ENCODE peak calls at places on chromosomes 1 and 21, in eight cellular contexts. K is PC-3, A is mesothelial cell of epicardium, J is uterus, B is left ventricle myocardium inferior, Z is A549, W is body of pancreas, M is fibroblast of the aortic adventitia. G is an unnamed sample.

GRCh38 chr1:205440121-205440475 is 15.7 kb downstream of the BLACAT1 start:
- DNase-seq in W (no peak), J (no peak), B (no peak), A (no peak), Z (no peak), K (no peak), M (no peak), G (no peak)

GRCh38 chr1:902023-902422 is 21.7 kb upstream of the SAMD11 start:
- DNase-seq in M (no peak), Z (no peak), W (no peak), A (no peak), B (no peak), J (no peak), K (no peak), G (no peak)

GRCh38 chr1:213737398-213738040 is 250.3 kb upstream of the PROX1 start:
- DNase-seq in W (no peak), M (no peak), B (no peak), A (no peak), Z (no peak), J (no peak), K (no peak), G (no peak)

GRCh38 chr21:39451332-39452206 is at the start of gene SH3BGR:
- DNase-seq in K (peak), Z (no peak), M (peak), B (peak), A (no peak), J (no peak), W (peak), G (no peak)

GRCh38 chr21:44353200-44353970 is at the start of gene TRPM2:
- DNase-seq in W (no peak), K (no peak), J (no peak), Z (no peak), M (peak), B (peak), A (no peak), G (peak)

GRCh38 chr1:226761322-226761721 is 22.2 kb upstream of the ITPKB start:
- DNase-seq in J (no peak), Z (no peak), K (peak), A (no peak), M (no peak), B (no peak), W (no peak), G (no peak)

GRCh38 chr1:238052496-238053266 is 162.0 kb upstream of the ZP4 start:
- DNase-seq in J (no peak), W (no peak), M (peak), Z (no peak), A (no peak), B (no peak), K (peak), G (no peak)

GRCh38 chr1:66282343-66282852 is 251.6 kb upstream of the SGIP1 start:
- DNase-seq in Z (peak), A (no peak), M (peak), K (peak), W (no peak), J (peak), B (no peak), G (peak)

GRCh38 chr1:117416546-117417117 is 49.4 kb downstream of the MAN1A2 start:
- DNase-seq in K (no peak), A (no peak), B (no peak), W (no peak), M (no peak), Z (no peak), J (no peak), G (no peak)

GRCh38 chr1:66366618-66367017 is 167.3 kb upstream of the SGIP1 start:
- DNase-seq in A (no peak), J (no peak), K (no peak), Z (no peak), M (no peak), B (no peak), W (no peak), G (no peak)

GRCh38 chr1:47438321-47439150 is 692 bp downstream of the FOXD2 start:
- DNase-seq in B (peak), K (no peak), M (no peak), W (no peak), Z (no peak), A (no peak), J (no peak), G (peak)

GRCh38 chr1:42164551-42165420 is at the start of gene GUCA2A:
- DNase-seq in B (no peak), J (no peak), A (no peak), W (no peak), Z (no peak), K (no peak), M (no peak), G (no peak)

GRCh38 chr21:44708866-44709425 is 2.4 kb downstream of the TSPEAR start:
- DNase-seq in M (no peak), B (no peak), W (no peak), Z (no peak), J (no peak), K (no peak), A (peak), G (no peak)

GRCh38 chr1:91876040-91876470 is 9.9 kb downstream of the TGFBR3 start:
- DNase-seq in Z (no peak), K (no peak), W (no peak), B (no peak), M (no peak), J (no peak), A (no peak), G (peak)

GRCh38 chr1:77542784-77543183 is 139.7 kb downstream of the ZZZ3 start:
- DNase-seq in M (peak), B (no peak), W (no peak), K (no peak), Z (no peak), J (no peak), A (no peak), G (no peak)

GRCh38 chr1:11731719-11732283 is 4.1 kb upstream of the AGTRAP start:
- DNase-seq in A (peak), Z (no peak), W (peak), B (peak), K (peak), M (peak), J (peak), G (no peak)

GRCh38 chr1:198462365-198463025 is 78.0 kb downstream of the ATP6V1G3 start:
- DNase-seq in W (no peak), Z (no peak), A (no peak), K (peak), M (peak), B (no peak), J (no peak), G (no peak)

GRCh38 chr1:20558180-20558579 is 5.8 kb downstream of the FAM43B start:
- DNase-seq in K (no peak), M (no peak), A (no peak), B (no peak), Z (no peak), W (no peak), J (no peak), G (no peak)

GRCh38 chr1:53343831-53344668 is 16.2 kb upstream of the LRP8 start:
- DNase-seq in K (no peak), W (peak), J (no peak), M (no peak), A (peak), Z (no peak), B (no peak), G (no peak)

GRCh38 chr1:172708452-172708851 is 49.5 kb downstream of the FASLG start:
- DNase-seq in B (no peak), K (no peak), W (no peak), Z (no peak), J (no peak), M (no peak), A (no peak), G (no peak)

GRCh38 chr1:61082336-61083013 is at the start of gene NFIA:
- DNase-seq in B (peak), K (peak), M (peak), J (peak), W (peak), A (peak), Z (peak), G (peak)

GRCh38 chr1:67347688-67348472 is 40.2 kb downstream of the IL12RB2 start:
- DNase-seq in W (peak), M (peak), J (peak), A (peak), K (peak), B (peak), Z (peak), G (peak)

GRCh38 chr1:12469990-12470389 is 148.0 kb downstream of the DHRS3 start:
- DNase-seq in B (no peak), Z (no peak), A (no peak), J (no peak), K (no peak), W (no peak), M (no peak), G (no peak)

GRCh38 chr1:118786454-118787155 is 201.5 kb downstream of the TBX15 start:
- DNase-seq in J (no peak), A (no peak), Z (no peak), K (no peak), B (no peak), M (no peak), W (no peak), G (no peak)

GRCh38 chr1:48864913-48865312 is 88.2 kb upstream of the BEND5 start:
- DNase-seq in M (no peak), K (no peak), W (no peak), B (no peak), A (no peak), Z (no peak), J (no peak), G (no peak)

GRCh38 chr1:48873944-48874343 is 97.3 kb upstream of the BEND5 start:
- DNase-seq in K (no peak), J (no peak), W (no peak), B (no peak), A (no peak), Z (no peak), M (no peak), G (no peak)

GRCh38 chr1:48870596-48870995 is 93.9 kb upstream of the BEND5 start:
- DNase-seq in K (peak), M (peak), Z (peak), A (no peak), J (no peak), W (no peak), B (no peak), G (no peak)

DNA sequence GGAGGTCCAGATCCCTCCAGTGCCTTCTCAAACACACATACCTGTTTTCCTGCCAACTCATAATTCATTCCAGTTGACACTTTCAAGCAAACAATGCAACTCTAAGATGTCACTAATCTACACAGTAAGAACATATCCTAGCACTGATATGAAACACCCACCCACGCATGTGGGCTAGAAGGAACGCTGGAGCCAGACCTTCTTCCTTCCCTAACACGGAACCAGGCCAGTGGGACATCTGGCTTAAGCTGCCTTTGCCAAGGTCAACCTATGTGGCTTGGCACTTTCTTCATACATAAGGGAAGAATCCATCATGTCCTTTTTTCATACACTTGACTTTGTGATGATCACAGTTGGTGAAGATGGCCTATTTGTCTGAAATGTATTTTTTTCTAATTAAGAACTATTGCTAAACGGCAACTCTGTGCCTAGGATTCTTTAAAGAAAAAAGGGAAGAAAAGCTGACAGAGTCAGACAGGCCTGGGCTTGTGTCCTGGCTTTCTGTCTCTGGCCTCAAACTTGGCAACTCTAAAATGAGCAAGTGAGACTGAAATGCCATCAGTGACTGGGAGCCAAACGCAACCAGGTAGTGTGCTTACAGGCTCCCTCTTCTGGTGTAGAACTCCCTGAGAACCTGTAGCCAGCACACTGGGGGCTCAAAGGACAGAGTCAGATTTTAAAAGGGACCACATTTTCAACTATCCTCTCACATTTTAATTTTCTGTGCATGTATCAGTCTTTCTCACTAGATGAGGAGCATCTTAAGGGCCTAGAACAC is 92.6 kb upstream of the BEND5 start:
- DNase-seq in W (no peak), B (peak), M (peak), K (peak), A (no peak), Z (no peak), J (no peak), G (no peak)
- TF ChIP-seq CTCF in W (no peak), B (no peak), M (no peak), K (peak), A (no peak), Z (no peak), J (no peak), G (no peak)

GRCh38 chr1:21956720-21957552 is 19.8 kb upstream of the HSPG2 start:
- DNase-seq in K (peak), A (no peak), M (peak), J (no peak), W (peak), B (peak), Z (no peak), G (no peak)
- TF ChIP-seq CTCF in K (no peak), A (no peak), M (no peak), J (no peak), W (no peak), B (no peak), Z (no peak), G (no peak)

GRCh38 chr1:34479731-34480130 is 275.1 kb upstream of the GJB5 start:
- DNase-seq in J (no peak), A (no peak), K (no peak), W (no peak), M (no peak), B (no peak), Z (no peak), G (no peak)
- TF ChIP-seq CTCF in J (no peak), A (no peak), K (no peak), W (no peak), M (no peak), B (no peak), Z (no peak), G (no peak)

DNA sequence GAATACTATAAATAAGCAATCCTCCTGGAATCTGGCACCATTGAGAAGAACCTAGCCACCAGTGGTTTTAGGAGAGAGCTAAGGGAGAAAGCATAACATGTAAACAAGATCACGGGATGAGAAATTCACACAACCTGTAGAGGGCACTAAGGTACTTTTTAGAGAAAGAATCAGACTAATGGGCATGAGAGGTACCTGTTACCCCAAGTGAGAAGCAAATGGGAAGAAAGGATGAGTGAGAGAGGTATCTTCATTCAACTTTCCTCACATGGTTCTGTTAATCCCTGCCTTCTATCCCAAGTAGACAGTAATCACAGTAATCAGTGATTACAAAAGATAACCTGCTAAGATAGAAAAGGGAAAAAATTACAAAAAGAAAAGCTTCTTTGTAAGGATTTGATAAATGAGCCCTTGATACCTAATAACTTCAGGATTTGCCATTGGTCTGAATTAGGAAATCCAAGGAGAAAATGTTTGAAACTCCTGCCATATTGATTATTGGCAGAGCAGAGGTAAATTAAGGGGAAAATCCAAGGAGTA is 251.1 kb upstream of the ADGRL2 start:
- DNase-seq in J (no peak), K (peak), M (peak), W (no peak), B (no peak), Z (peak), A (no peak), G (peak)
- TF ChIP-seq CTCF in J (peak), K (peak), M (peak), W (peak), B (peak), Z (peak), A (no peak), G (no peak)

GRCh38 chr1:222813866-222814535 is 838 bp upstream of the DISP1 start:
- DNase-seq in B (no peak), J (no peak), M (peak), W (no peak), K (no peak), Z (no peak), A (no peak), G (no peak)
- TF ChIP-seq CTCF in B (no peak), J (no peak), M (no peak), W (no peak), K (peak), Z (no peak), A (no peak), G (no peak)

DNA sequence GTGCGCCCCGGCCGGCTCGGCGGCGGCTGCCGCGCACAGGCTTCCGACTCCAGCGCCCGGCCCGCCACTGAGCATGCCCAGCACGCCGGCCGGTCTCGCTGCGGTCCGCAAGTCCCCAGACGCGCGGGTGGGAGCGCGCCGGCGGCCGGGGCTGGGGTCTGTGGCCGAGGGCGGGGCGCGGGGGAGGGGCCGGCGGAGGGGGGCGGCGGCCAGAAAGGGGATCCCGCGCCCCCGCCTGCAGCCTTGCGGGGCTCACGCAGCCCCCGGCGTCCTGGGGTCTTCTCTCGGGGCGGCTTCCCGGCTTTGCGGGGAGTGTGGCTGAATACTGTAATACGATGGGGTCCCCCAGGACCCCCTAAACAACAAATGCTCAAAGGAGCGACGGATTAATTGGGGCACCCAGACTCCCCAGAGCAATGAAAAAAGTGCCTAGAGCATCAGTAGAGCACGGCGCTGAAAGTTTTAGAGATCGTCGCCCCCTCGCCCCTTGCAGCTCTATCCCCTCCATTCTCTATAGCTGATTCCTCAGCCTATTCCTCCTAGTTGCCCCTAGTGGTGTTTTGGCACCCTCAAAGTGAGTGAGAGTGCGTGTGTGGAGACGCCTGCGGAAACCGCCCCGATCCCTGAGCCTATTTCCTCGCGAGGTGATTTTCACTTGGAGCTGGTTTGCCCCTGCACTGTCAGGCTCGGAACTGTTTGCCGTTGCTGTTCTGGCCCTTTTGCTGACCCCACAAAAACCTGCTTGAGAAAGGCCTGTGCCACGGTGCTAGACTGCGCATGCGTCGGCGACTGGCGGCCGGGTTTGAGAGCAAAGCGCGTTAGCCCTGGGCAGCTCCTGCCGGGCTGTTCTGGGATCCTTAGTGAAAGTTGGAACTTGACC is at the start of gene VAV3:
- DNase-seq in K (peak), J (peak), B (peak), W (peak), M (peak), Z (peak), A (peak), G (peak)
- TF ChIP-seq CTCF in K (no peak), J (no peak), B (peak), W (no peak), M (peak), Z (no peak), A (no peak), G (no peak)